ENCODE peak calls at places on chromosomes 3 and 15, in four cellular contexts. S is stomach, Z is esophagus squamous epithelium, C is testis. Y is an unnamed sample.

GRCh38 chr15:25375557-25375956 is 63.3 kb downstream of the UBE3A start:
- DNase-seq in S (no peak), Z (no peak), C (no peak), Y (no peak)

GRCh38 chr15:60326824-60327654 is 70.7 kb downstream of the ANXA2 start:
- DNase-seq in S (no peak), Z (no peak), C (peak), Y (peak)

GRCh38 chr3:96106701-96107100 is 707.7 kb upstream of the EPHA6 start:
- DNase-seq in S (no peak), Z (no peak), C (no peak), Y (no peak)

GRCh38 chr3:48915296-48915695 is 3.3 kb upstream of the ARIH2 start:
- DNase-seq in S (no peak), Z (no peak), C (no peak), Y (no peak)

GRCh38 chr3:65836047-65836446 is 202.7 kb downstream of the MAGI1 start:
- DNase-seq in S (no peak), Z (no peak), C (no peak), Y (no peak)

GRCh38 chr3:13161021-13161759 is 88.0 kb upstream of the IQSEC1 start:
- DNase-seq in S (no peak), Z (no peak), C (no peak), Y (no peak)

GRCh38 chr3:41317298-41317697 is 118.0 kb downstream of the CTNNB1 start:
- DNase-seq in S (no peak), Z (no peak), C (no peak), Y (no peak)

GRCh38 chr15:68633181-68634121 is 54.7 kb downstream of the CORO2B start:
- DNase-seq in S (no peak), Z (no peak), C (no peak), Y (no peak)

GRCh38 chr3:184848934-184849333 is 37.0 kb downstream of the VPS8 start:
- DNase-seq in S (no peak), Z (no peak), C (no peak), Y (no peak)

GRCh38 chr15:65421360-65422215 is 1.2 kb downstream of the IGDCC4 start:
- DNase-seq in S (no peak), Z (no peak), C (peak), Y (no peak)
- H3K4me3 ChIP-seq in S (peak), Z (peak), C (peak), Y (peak)

GRCh38 chr3:127706785-127707351 is 34.1 kb downstream of the ABTB1 start:
- DNase-seq in S (no peak), Z (no peak), C (no peak), Y (no peak)
- H3K27ac ChIP-seq in S (peak), Z (peak), C (peak), Y (no peak)

GRCh38 chr15:58147151-58147550 is 9.0 kb downstream of the AQP9 start:
- DNase-seq in S (no peak), Z (no peak), C (no peak), Y (peak)
- H3K4me3 ChIP-seq in S (no peak), Z (no peak), C (no peak), Y (no peak)

GRCh38 chr3:23916152-23916885 is 471 bp downstream of the NKIRAS1 start:
- DNase-seq in S (no peak), Z (no peak), C (no peak), Y (no peak)

GRCh38 chr3:23913873-23914743 is 2.7 kb downstream of the NKIRAS1 start:
- DNase-seq in S (no peak), Z (no peak), C (no peak), Y (no peak)

GRCh38 chr3:23916886-23917815 is at the start of the genes NKIRAS1 and RPL15:
- DNase-seq in S (peak), Z (peak), C (peak), Y (peak)

GRCh38 chr3:23913182-23913581 is 3.6 kb downstream of the NKIRAS1 start:
- DNase-seq in S (no peak), Z (no peak), C (no peak), Y (no peak)

DNA sequence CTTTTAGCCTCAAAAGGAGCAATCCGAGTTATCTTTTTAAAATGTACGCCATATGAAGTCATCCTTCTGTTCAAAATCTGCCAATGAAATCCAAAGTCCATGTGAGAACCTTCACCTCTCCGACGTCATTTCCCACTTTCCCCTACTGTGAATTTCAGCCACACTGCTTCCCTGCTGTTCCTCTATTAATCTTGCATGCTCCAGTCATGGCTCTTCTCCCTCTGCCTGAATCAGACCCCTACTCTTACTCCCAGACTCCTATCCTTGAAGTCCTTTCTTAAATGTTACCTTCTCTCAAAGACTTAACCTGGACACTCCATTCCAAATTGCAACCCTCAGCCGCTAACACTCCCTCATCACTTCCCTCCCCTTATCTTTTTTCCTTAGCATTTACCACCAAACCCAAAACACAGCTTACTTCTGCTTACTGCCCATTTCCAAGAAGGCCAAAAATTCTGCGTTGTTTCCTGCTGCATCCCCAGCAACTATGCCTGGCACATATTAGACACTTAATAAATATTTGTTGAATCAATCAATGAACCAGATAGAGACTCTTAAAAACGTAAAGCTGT is 1.2 kb downstream of the NKIRAS1 start:
- DNase-seq in S (no peak), Z (no peak), C (peak), Y (no peak)
- H3K27ac ChIP-seq in S (no peak), Z (no peak), C (peak), Y (peak)